ENCODE peak calls at places on chromosomes 1 and 21, in five cellular contexts. I is pancreas, Y is retinal pigment epithelial cell, S is psoas muscle, P is transverse colon. A is an unnamed sample.

GRCh38 chr1:12549460-12550349 is 68.3 kb downstream of the DHRS3 start:
- DNase-seq in P (peak; percentile 73), I (no peak), S (peak; percentile 90), Y (peak; percentile 94), A (peak; percentile 79)

GRCh38 chr1:89454845-89455521 is 69.6 kb upstream of the LRRC8B start:
- DNase-seq in S (peak; percentile 18), P (peak; percentile 33), Y (no peak), I (no peak), A (peak; percentile 12)

GRCh38 chr1:24504560-24504959 is 1.9 kb downstream of the RCAN3 start:
- DNase-seq in I (no peak), P (no peak), S (no peak), Y (no peak), A (no peak)

GRCh38 chr1:26283226-26283853 is 3.5 kb downstream of the SH3BGRL3 start:
- DNase-seq in Y (no peak), I (no peak), P (no peak), S (no peak), A (peak; percentile 63)

GRCh38 chr21:34807881-34808568 is 139.2 kb downstream of the CLIC6 start:
- DNase-seq in P (no peak), S (peak; percentile 66), I (no peak), Y (peak; percentile 83), A (peak; percentile 97)

GRCh38 chr21:39180429-39181019 is 2.7 kb downstream of the PSMG1 start:
- DNase-seq in Y (no peak), S (no peak), I (no peak), P (no peak), A (no peak)

GRCh38 chr1:147641695-147642592 is 28.4 kb downstream of the ACP6 start:
- DNase-seq in Y (no peak), I (no peak), S (no peak), P (peak; percentile 46), A (peak; percentile 71)

GRCh38 chr1:194014004-194014403 is 827.6 kb upstream of the B3GALT2 start:
- DNase-seq in Y (peak; percentile 55), P (no peak), I (no peak), S (no peak), A (no peak)

GRCh38 chr1:78061825-78062523 is 16.2 kb downstream of the GIPC2 start:
- DNase-seq in S (no peak), I (no peak), P (no peak), Y (peak; percentile 89), A (peak; percentile 89)

GRCh38 chr1:65890201-65890600 is 97.5 kb downstream of the PDE4B start:
- DNase-seq in I (no peak), S (no peak), Y (no peak), P (no peak), A (peak; percentile 21)

GRCh38 chr1:54887665-54888071 is 673 bp upstream of the DHCR24 start:
- DNase-seq in I (no peak), Y (no peak), P (no peak), S (peak; percentile 60), A (no peak)

GRCh38 chr1:67735220-67735619 is 50.2 kb downstream of the GADD45A start:
- DNase-seq in Y (no peak), I (no peak), S (no peak), P (no peak), A (no peak)

GRCh38 chr1:4636644-4637380 is 17.6 kb upstream of the AJAP1 start:
- DNase-seq in P (no peak), Y (no peak), I (no peak), S (no peak), A (no peak)

GRCh38 chr21:39137248-39138186 is 45.7 kb downstream of the PSMG1 start:
- DNase-seq in Y (no peak), I (no peak), S (no peak), P (no peak), A (peak; percentile 74)

GRCh38 chr1:200415693-200416593 is 6.1 kb upstream of the ZNF281 start:
- DNase-seq in Y (peak; percentile 78), I (no peak), P (peak; percentile 40), S (peak; percentile 69), A (peak; percentile 96)
- H3K4me3 ChIP-seq in Y (no peak overlapping the region), I (no peak overlapping the region), P (no peak overlapping the region), S (no peak overlapping the region), A (peak overlapping the region; percentile 3)

DNA sequence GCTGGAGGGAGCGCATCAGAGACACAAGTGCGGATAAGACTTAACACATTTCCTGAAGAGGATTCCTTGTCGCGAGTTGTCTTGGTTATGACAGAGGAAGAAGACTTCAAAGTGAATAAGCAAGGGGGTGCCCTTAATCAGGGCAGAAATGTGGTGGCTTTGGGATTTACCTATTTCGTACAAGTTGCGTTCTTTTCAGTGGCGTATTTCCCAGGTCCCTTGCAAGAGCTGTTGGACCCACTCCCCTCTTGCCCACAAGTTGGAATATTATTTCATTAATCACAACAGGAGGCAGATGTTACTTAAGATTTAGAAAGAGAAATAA is 121.8 kb downstream of the ESRRG start:
- DNase-seq in P (no peak), S (no peak), I (no peak), Y (no peak), A (no peak)
- H3K4me3 ChIP-seq in P (peak overlapping the region; percentile 84), S (peak overlapping the region; percentile 82), I (peak overlapping the region; percentile 72), Y (peak overlapping the region; percentile 57), A (peak overlapping the region; percentile 73)

GRCh38 chr1:150808134-150808533 is at the start of gene CTSK:
- DNase-seq in P (no peak), S (no peak), Y (no peak), I (no peak), A (peak; percentile 56)
- H3K4me3 ChIP-seq in P (peak within 1 kb of the TSS; percentile 39), S (peak within 1 kb of the TSS; percentile 39), Y (peak within 1 kb of the TSS; percentile 17), I (no peak within 1 kb of the TSS), A (peak within 1 kb of the TSS; percentile 85)

GRCh38 chr1:58816747-58817221 is 32.9 kb upstream of the JUN start:
- DNase-seq in Y (no peak), S (no peak), P (no peak), I (no peak), A (peak; percentile 44)
- H3K4me3 ChIP-seq in Y (peak overlapping the region; percentile 44), S (peak overlapping the region; percentile 65), P (peak overlapping the region; percentile 69), I (peak overlapping the region; percentile 61), A (peak overlapping the region; percentile 53)

DNA sequence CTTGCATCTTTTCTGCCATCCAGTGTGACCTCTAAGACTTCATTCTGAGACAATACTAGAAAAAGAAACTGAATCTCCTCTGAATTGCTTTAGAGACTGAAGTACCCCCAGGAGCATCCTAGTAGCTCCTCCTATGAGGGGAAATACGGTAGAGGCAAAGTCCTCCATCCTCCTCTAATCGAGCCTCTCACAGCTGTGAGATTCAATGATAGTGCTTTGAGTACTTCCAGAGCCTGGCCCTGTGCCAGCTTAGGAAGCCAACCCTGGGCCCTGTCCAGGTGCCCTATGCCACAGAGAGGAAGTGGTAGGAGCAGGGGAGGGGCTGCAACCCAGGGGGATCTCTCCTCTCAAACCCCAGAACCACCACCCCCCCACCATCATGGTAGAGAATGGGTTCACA is 10.7 kb downstream of the RORC start:
- DNase-seq in S (peak; percentile 33), Y (no peak), P (no peak), I (peak; percentile 91), A (no peak)
- H3K4me3 ChIP-seq in S (no peak overlapping the region), Y (no peak overlapping the region), P (no peak overlapping the region), I (no peak overlapping the region), A (no peak overlapping the region)

GRCh38 chr1:209662879-209663327 is 10.7 kb upstream of the LAMB3 start:
- DNase-seq in P (no peak), I (no peak), Y (no peak), S (no peak), A (no peak)

GRCh38 chr1:209657140-209657879 is 5.1 kb upstream of the LAMB3 start:
- DNase-seq in P (no peak), Y (no peak), I (no peak), S (no peak), A (peak; percentile 49)

GRCh38 chr1:209661081-209661480 is 8.9 kb upstream of the LAMB3 start:
- DNase-seq in Y (no peak), S (no peak), I (no peak), P (no peak), A (no peak)

GRCh38 chr1:209657918-209658317 is 5.7 kb upstream of the LAMB3 start:
- DNase-seq in S (no peak), Y (no peak), P (no peak), I (no peak), A (no peak)

GRCh38 chr1:209659909-209660308 is 7.7 kb upstream of the LAMB3 start:
- DNase-seq in I (no peak), Y (no peak), S (no peak), P (no peak), A (peak; percentile 43)
- H3K4me3 ChIP-seq in I (no peak overlapping the region), Y (no peak overlapping the region), S (no peak overlapping the region), P (no peak overlapping the region), A (no peak overlapping the region)

A was measured in foreskin fibroblast.